ENCODE peak calls at places on chromosomes 2 and 18, in five cellular contexts. One of them, this sample, is unnamed.
A peak's percentile ranks its signal among the peaks of the same experiment; 100 is the strongest.

GRCh38 chr18:9289698-9290097 is 44.9 kb upstream of the TWSG1 start:
- DNase-seq in MCF 10A: no peak
- DNase-seq in activated B cell treated with CpG ODN at 0.5 μM for 24 hours: no peak
- DNase-seq in GM13977: no peak
- DNase-seq in AG10803: no peak
- DNase-seq in this sample: no peak

GRCh38 chr2:161651547-161651946 is 27.3 kb downstream of the SLC4A10 start:
- DNase-seq in MCF 10A: no peak
- DNase-seq in activated B cell treated with CpG ODN at 0.5 μM for 24 hours: no peak
- DNase-seq in GM13977: no peak
- DNase-seq in AG10803: no peak
- DNase-seq in this sample: no peak

GRCh38 chr2:207692206-207693065 is 19.0 kb upstream of the CCNYL1 start:
- DNase-seq in MCF 10A: peak; percentile 51
- DNase-seq in activated B cell treated with CpG ODN at 0.5 μM for 24 hours: no peak
- DNase-seq in GM13977: peak; percentile 51
- DNase-seq in AG10803: peak; percentile 24
- DNase-seq in this sample: peak; percentile 59

GRCh38 chr2:161650116-161651015 is 26.1 kb downstream of the SLC4A10 start:
- DNase-seq in MCF 10A: no peak
- DNase-seq in activated B cell treated with CpG ODN at 0.5 μM for 24 hours: no peak
- DNase-seq in GM13977: no peak
- DNase-seq in AG10803: no peak
- DNase-seq in this sample: no peak

GRCh38 chr2:232386740-232387450 is 8.3 kb downstream of the ALPP start:
- DNase-seq in MCF 10A: no peak
- DNase-seq in activated B cell treated with CpG ODN at 0.5 μM for 24 hours: no peak
- DNase-seq in GM13977: no peak
- DNase-seq in AG10803: no peak
- DNase-seq in this sample: no peak

GRCh38 chr18:76209597-76209996 is 285.4 kb downstream of the ZNF516 start:
- DNase-seq in MCF 10A: peak; percentile 43
- DNase-seq in activated B cell treated with CpG ODN at 0.5 μM for 24 hours: no peak
- DNase-seq in GM13977: no peak
- DNase-seq in AG10803: peak; percentile 66
- DNase-seq in this sample: no peak

GRCh38 chr2:215713393-215713792 is 277.5 kb upstream of the FN1 start:
- DNase-seq in MCF 10A: peak; percentile 69
- DNase-seq in activated B cell treated with CpG ODN at 0.5 μM for 24 hours: no peak
- DNase-seq in GM13977: no peak
- DNase-seq in AG10803: peak; percentile 97
- DNase-seq in this sample: no peak

GRCh38 chr18:70154591-70155194 is 50.8 kb downstream of the RTTN start:
- DNase-seq in MCF 10A: no peak
- DNase-seq in activated B cell treated with CpG ODN at 0.5 μM for 24 hours: no peak
- DNase-seq in GM13977: no peak
- DNase-seq in AG10803: peak; percentile 85
- DNase-seq in this sample: no peak

GRCh38 chr2:96830064-96830562 is 13.7 kb downstream of the ANKRD23 start:
- DNase-seq in MCF 10A: no peak
- DNase-seq in activated B cell treated with CpG ODN at 0.5 μM for 24 hours: no peak
- DNase-seq in GM13977: no peak
- DNase-seq in AG10803: no peak
- DNase-seq in this sample: no peak

GRCh38 chr18:54717673-54718435 is 110.4 kb upstream of the RAB27B start:
- DNase-seq in MCF 10A: no peak
- DNase-seq in activated B cell treated with CpG ODN at 0.5 μM for 24 hours: no peak
- DNase-seq in GM13977: peak; percentile 34
- DNase-seq in AG10803: peak; percentile 18
- DNase-seq in this sample: peak; percentile 44

GRCh38 chr2:32706815-32707214 is 79.0 kb downstream of the TTC27 start:
- DNase-seq in MCF 10A: no peak
- DNase-seq in activated B cell treated with CpG ODN at 0.5 μM for 24 hours: no peak
- DNase-seq in GM13977: no peak
- DNase-seq in AG10803: no peak
- DNase-seq in this sample: no peak

GRCh38 chr2:19362652-19363473 is 4.4 kb upstream of the OSR1 start:
- DNase-seq in MCF 10A: peak; percentile 88
- DNase-seq in activated B cell treated with CpG ODN at 0.5 μM for 24 hours: no peak
- DNase-seq in GM13977: peak; percentile 65
- DNase-seq in AG10803: peak; percentile 85
- DNase-seq in this sample: peak; percentile 74

GRCh38 chr18:57429607-57430165 is 5.5 kb upstream of the ONECUT2 start:
- DNase-seq in MCF 10A: no peak
- DNase-seq in activated B cell treated with CpG ODN at 0.5 μM for 24 hours: no peak
- DNase-seq in GM13977: peak; percentile 79
- DNase-seq in AG10803: no peak
- DNase-seq in this sample: no peak

GRCh38 chr18:32884543-32884942 is 111.7 kb upstream of the KLHL14 start:
- DNase-seq in MCF 10A: no peak
- DNase-seq in activated B cell treated with CpG ODN at 0.5 μM for 24 hours: peak; percentile 51
- DNase-seq in GM13977: no peak
- DNase-seq in AG10803: no peak
- DNase-seq in this sample: no peak

GRCh38 chr18:34493566-34494358 is 216.3 kb upstream of the DTNA start:
- DNase-seq in MCF 10A: no peak
- DNase-seq in activated B cell treated with CpG ODN at 0.5 μM for 24 hours: no peak
- DNase-seq in GM13977: peak; percentile 55
- DNase-seq in AG10803: no peak
- DNase-seq in this sample: peak; percentile 13

GRCh38 chr18:32612651-32613050 is 142.0 kb upstream of the GAREM1 start:
- DNase-seq in MCF 10A: no peak
- DNase-seq in activated B cell treated with CpG ODN at 0.5 μM for 24 hours: no peak
- DNase-seq in GM13977: no peak
- DNase-seq in AG10803: no peak
- DNase-seq in this sample: no peak

GRCh38 chr2:216222650-216223352 is 113.7 kb downstream of the XRCC5 start:
- DNase-seq in MCF 10A: peak; percentile 30
- DNase-seq in activated B cell treated with CpG ODN at 0.5 μM for 24 hours: peak; percentile 37
- DNase-seq in GM13977: peak; percentile 55
- DNase-seq in AG10803: peak; percentile 41
- DNase-seq in this sample: no peak

GRCh38 chr2:26900831-26901321 is 52.9 kb downstream of the DPYSL5 start:
- DNase-seq in MCF 10A: no peak
- DNase-seq in activated B cell treated with CpG ODN at 0.5 μM for 24 hours: no peak
- DNase-seq in GM13977: no peak
- DNase-seq in AG10803: no peak
- DNase-seq in this sample: no peak

GRCh38 chr2:163191372-163191771 is 352.8 kb upstream of the KCNH7 start:
- DNase-seq in MCF 10A: peak; percentile 64
- DNase-seq in activated B cell treated with CpG ODN at 0.5 μM for 24 hours: no peak
- DNase-seq in GM13977: peak; percentile 14
- DNase-seq in AG10803: peak; percentile 53
- DNase-seq in this sample: peak; percentile 9

DNA sequence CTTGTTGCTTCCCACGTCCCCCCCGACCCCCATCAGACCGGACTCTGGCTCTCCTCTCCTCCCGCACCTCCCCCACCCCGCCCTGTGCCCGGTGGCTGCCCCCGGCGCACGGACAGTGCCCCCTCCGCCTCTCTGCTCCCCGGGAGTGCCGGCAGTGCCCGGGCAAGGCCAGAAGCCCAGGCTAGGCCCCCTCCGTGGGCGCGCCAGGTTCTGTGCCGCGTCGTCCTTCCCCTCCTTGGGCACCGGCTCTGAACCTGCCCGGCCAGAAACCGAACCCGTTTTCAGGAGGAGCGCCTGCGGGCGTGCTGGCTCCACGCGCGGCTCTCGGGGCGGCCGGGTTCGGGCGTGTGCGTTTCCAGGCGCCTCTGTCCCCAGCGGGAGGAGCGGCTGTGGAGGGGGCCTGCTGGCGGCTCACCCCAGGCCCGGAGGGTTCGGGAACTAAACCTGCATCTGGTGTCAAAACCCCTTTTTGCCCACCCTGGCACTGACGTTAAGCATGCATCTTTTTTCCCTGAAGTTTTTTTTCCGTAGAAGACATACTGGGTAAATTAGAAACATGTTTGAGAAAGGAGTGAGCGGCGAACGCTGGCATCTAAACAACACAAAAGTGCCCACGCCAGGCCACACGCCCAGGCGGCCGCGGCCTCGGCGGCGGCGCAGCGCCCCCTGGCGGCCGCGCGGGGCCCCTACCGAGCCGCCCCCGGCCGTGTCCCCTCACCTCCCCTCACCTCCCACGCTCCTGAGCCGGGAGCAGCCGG is 123.9 kb upstream of the SLC1A4 start:
- DNase-seq in MCF 10A: peak; percentile 68
- DNase-seq in activated B cell treated with CpG ODN at 0.5 μM for 24 hours: peak; percentile 76
- DNase-seq in GM13977: peak; percentile 91
- DNase-seq in AG10803: peak; percentile 81
- DNase-seq in this sample: peak; percentile 60
- TF ChIP-seq CTCF in MCF 10A: peak; percentile 86
- TF ChIP-seq CTCF in activated B cell treated with CpG ODN at 0.5 μM for 24 hours: no peak
- TF ChIP-seq CTCF in GM13977: peak; percentile 73
- TF ChIP-seq CTCF in AG10803: peak; percentile 12
- TF ChIP-seq CTCF in this sample: peak; percentile 22

DNA sequence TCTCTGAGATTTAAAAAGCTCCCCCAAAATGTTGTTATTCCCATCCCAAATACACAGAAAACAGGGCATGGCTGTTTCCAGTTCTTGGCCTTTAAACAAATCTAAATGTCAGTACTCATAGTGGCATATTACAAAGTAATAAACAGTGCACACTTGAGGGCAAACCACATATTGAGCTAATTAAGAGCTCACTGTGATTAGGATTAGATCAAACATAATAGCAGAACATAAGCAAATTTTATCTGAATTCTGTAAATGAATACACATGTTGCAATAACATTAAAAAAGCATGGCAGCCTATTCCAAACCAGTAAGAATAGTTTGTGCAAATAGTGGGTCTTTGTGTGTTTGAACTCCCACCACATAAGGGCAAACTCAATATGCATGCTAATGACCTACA is 66.7 kb downstream of the FAM228A start:
- DNase-seq in MCF 10A: no peak
- DNase-seq in activated B cell treated with CpG ODN at 0.5 μM for 24 hours: no peak
- DNase-seq in GM13977: no peak
- DNase-seq in AG10803: no peak
- DNase-seq in this sample: no peak
- TF ChIP-seq CTCF in MCF 10A: no peak
- TF ChIP-seq CTCF in activated B cell treated with CpG ODN at 0.5 μM for 24 hours: no peak
- TF ChIP-seq CTCF in GM13977: no peak
- TF ChIP-seq CTCF in AG10803: no peak
- TF ChIP-seq CTCF in this sample: no peak

DNA sequence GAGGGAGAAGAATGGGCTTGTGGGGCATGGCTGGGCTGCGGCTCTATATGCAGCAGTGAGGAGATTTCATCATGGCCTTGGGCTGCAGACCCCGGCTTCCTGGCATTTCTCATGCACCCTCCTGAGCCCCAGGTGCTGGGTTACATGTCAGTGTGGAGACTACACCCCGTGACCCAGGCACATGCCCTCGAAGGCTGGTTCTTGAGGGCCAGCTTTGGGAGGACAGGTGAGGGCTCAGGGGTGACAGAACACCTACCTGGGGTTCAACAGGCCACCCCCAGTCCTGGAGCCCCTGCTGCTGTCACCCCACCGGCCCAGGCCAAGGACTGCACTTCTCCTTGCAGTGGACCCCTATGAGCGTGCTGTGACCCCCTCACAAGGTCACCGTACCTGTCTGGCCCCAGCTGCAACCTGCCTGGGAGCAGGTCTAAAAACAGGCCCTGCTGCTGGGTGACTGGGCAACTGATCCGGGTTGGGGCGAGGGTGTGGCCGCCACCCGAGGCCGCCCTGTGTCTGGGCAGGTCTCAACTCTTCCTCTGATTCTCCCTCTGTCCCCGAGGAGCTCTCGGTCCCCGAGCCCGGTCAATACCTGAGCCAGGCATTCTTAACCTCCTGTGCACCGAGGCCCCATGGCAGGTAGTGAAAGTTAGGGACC is 94.8 kb upstream of the OTOS start:
- DNase-seq in MCF 10A: no peak
- DNase-seq in activated B cell treated with CpG ODN at 0.5 μM for 24 hours: no peak
- DNase-seq in GM13977: no peak
- DNase-seq in AG10803: no peak
- DNase-seq in this sample: no peak
- TF ChIP-seq CTCF in MCF 10A: no peak
- TF ChIP-seq CTCF in activated B cell treated with CpG ODN at 0.5 μM for 24 hours: no peak
- TF ChIP-seq CTCF in GM13977: no peak
- TF ChIP-seq CTCF in AG10803: no peak
- TF ChIP-seq CTCF in this sample: no peak

DNA sequence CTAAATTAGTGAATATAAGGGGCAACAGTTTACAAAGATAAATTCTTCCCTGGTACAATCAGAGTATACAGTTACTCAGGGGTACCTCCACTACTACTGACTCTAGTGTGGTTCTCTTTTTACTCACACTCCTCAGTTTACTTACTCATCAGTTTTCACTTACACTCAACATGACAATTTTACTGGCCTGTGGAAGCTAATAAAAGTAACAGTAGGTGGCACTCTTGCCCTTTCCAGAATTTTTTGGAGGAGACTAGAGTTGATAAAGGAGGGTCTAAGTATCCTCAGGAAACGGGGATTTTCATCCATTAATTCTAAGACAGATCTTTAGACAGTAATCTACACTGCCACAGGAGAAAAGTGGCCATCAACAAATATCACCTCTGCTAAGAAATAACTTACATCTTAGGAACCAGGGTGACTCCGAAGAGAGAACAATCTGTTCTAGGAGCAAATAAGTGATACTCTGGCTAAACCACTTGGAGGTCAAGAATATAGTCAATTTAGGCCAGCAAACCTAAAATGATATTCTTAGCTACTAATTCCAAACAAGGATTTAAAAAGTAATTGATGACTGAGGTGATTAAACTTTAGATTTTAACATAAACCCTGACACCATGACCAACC is 61.3 kb downstream of the ATL2 start:
- DNase-seq in MCF 10A: peak; percentile 63
- DNase-seq in activated B cell treated with CpG ODN at 0.5 μM for 24 hours: no peak
- DNase-seq in GM13977: peak; percentile 49
- DNase-seq in AG10803: peak; percentile 46
- DNase-seq in this sample: no peak
- TF ChIP-seq CTCF in MCF 10A: peak; percentile 75
- TF ChIP-seq CTCF in activated B cell treated with CpG ODN at 0.5 μM for 24 hours: peak; percentile 40
- TF ChIP-seq CTCF in GM13977: peak; percentile 67
- TF ChIP-seq CTCF in AG10803: peak; percentile 80
- TF ChIP-seq CTCF in this sample: peak; percentile 85

DNA sequence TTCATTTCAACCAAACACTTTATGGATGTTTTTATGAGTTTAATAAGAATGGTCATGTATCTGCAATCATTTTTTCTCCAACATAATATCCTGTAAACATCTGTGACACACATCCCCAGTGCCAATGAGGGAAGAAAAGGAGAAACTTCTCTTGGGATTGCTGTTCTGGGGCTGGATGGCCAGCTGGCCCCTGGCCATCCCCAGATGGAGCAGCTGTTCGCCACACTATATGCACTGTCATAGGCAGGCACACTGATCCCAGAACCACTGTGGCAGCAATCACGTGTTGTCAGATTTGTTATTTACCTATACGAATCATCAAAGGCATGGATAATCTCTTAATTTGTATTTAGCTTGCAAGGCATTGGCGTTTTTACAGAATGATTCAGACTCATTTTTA is 167.5 kb upstream of the ACAA2 start:
- DNase-seq in MCF 10A: no peak
- DNase-seq in activated B cell treated with CpG ODN at 0.5 μM for 24 hours: no peak
- DNase-seq in GM13977: no peak
- DNase-seq in AG10803: no peak
- DNase-seq in this sample: no peak
- TF ChIP-seq CTCF in MCF 10A: no peak
- TF ChIP-seq CTCF in activated B cell treated with CpG ODN at 0.5 μM for 24 hours: no peak
- TF ChIP-seq CTCF in GM13977: no peak
- TF ChIP-seq CTCF in AG10803: no peak
- TF ChIP-seq CTCF in this sample: no peak